ENCODE peak calls at places on chromosome 18, in five cellular contexts. One of them, this sample, is unnamed.

GRCh38 chr18:28193177-28193778 is 16.3 kb upstream of the CDH2 start:
- DNase-seq in progenitor cell of endocrine pancreas: no peak
- DNase-seq in stimulated activated CD8-positive, alpha-beta memory T cell treated with anti-CD3 and anti-CD28 coated beads, Interleukin-7, amount 100 ng/mL, for 48 hours: no peak
- DNase-seq in SK-N-DZ: no peak
- DNase-seq in GM12878: no peak
- DNase-seq in this sample: no peak

GRCh38 chr18:79570266-79571201 is 109.1 kb upstream of the CTDP1 start:
- DNase-seq in progenitor cell of endocrine pancreas: no peak
- DNase-seq in stimulated activated CD8-positive, alpha-beta memory T cell treated with anti-CD3 and anti-CD28 coated beads, Interleukin-7, amount 100 ng/mL, for 48 hours: peak; percentile 20
- DNase-seq in SK-N-DZ: no peak
- DNase-seq in GM12878: no peak
- DNase-seq in this sample: peak; percentile 94

GRCh38 chr18:24805156-24805555 is 344.7 kb downstream of the HRH4 start:
- DNase-seq in progenitor cell of endocrine pancreas: no peak
- DNase-seq in stimulated activated CD8-positive, alpha-beta memory T cell treated with anti-CD3 and anti-CD28 coated beads, Interleukin-7, amount 100 ng/mL, for 48 hours: no peak
- DNase-seq in SK-N-DZ: no peak
- DNase-seq in GM12878: no peak
- DNase-seq in this sample: no peak

GRCh38 chr18:55573386-55573785 is 14.6 kb downstream of the TCF4 start:
- DNase-seq in progenitor cell of endocrine pancreas: no peak
- DNase-seq in stimulated activated CD8-positive, alpha-beta memory T cell treated with anti-CD3 and anti-CD28 coated beads, Interleukin-7, amount 100 ng/mL, for 48 hours: no peak
- DNase-seq in SK-N-DZ: no peak
- DNase-seq in GM12878: no peak
- DNase-seq in this sample: no peak

GRCh38 chr18:79938196-79938595 is 13.3 kb downstream of the SLC66A2 start:
- DNase-seq in progenitor cell of endocrine pancreas: no peak
- DNase-seq in stimulated activated CD8-positive, alpha-beta memory T cell treated with anti-CD3 and anti-CD28 coated beads, Interleukin-7, amount 100 ng/mL, for 48 hours: no peak
- DNase-seq in SK-N-DZ: no peak
- DNase-seq in GM12878: no peak
- DNase-seq in this sample: no peak

GRCh38 chr18:3485153-3486149 is 35.5 kb downstream of the TGIF1 start:
- DNase-seq in progenitor cell of endocrine pancreas: no peak
- DNase-seq in stimulated activated CD8-positive, alpha-beta memory T cell treated with anti-CD3 and anti-CD28 coated beads, Interleukin-7, amount 100 ng/mL, for 48 hours: no peak
- DNase-seq in SK-N-DZ: no peak
- DNase-seq in GM12878: no peak
- DNase-seq in this sample: no peak

GRCh38 chr18:24831871-24832665 is 371.6 kb downstream of the HRH4 start:
- DNase-seq in progenitor cell of endocrine pancreas: peak; percentile 18
- DNase-seq in stimulated activated CD8-positive, alpha-beta memory T cell treated with anti-CD3 and anti-CD28 coated beads, Interleukin-7, amount 100 ng/mL, for 48 hours: no peak
- DNase-seq in SK-N-DZ: no peak
- DNase-seq in GM12878: no peak
- DNase-seq in this sample: no peak

GRCh38 chr18:74128114-74128513 is 19.5 kb downstream of the FBXO15 start:
- DNase-seq in progenitor cell of endocrine pancreas: no peak
- DNase-seq in stimulated activated CD8-positive, alpha-beta memory T cell treated with anti-CD3 and anti-CD28 coated beads, Interleukin-7, amount 100 ng/mL, for 48 hours: no peak
- DNase-seq in SK-N-DZ: no peak
- DNase-seq in GM12878: no peak
- DNase-seq in this sample: no peak

GRCh38 chr18:23977709-23978483 is 36.7 kb upstream of the TTC39C start:
- DNase-seq in progenitor cell of endocrine pancreas: no peak
- DNase-seq in stimulated activated CD8-positive, alpha-beta memory T cell treated with anti-CD3 and anti-CD28 coated beads, Interleukin-7, amount 100 ng/mL, for 48 hours: no peak
- DNase-seq in SK-N-DZ: no peak
- DNase-seq in GM12878: no peak
- DNase-seq in this sample: peak; percentile 3

GRCh38 chr18:48874701-48875162 is 76.0 kb downstream of the SMAD7 start:
- DNase-seq in progenitor cell of endocrine pancreas: no peak
- DNase-seq in stimulated activated CD8-positive, alpha-beta memory T cell treated with anti-CD3 and anti-CD28 coated beads, Interleukin-7, amount 100 ng/mL, for 48 hours: no peak
- DNase-seq in SK-N-DZ: no peak
- DNase-seq in GM12878: no peak
- DNase-seq in this sample: no peak

GRCh38 chr18:58205087-58205779 is 161.2 kb downstream of the NEDD4L start:
- DNase-seq in progenitor cell of endocrine pancreas: no peak
- DNase-seq in stimulated activated CD8-positive, alpha-beta memory T cell treated with anti-CD3 and anti-CD28 coated beads, Interleukin-7, amount 100 ng/mL, for 48 hours: no peak
- DNase-seq in SK-N-DZ: no peak
- DNase-seq in GM12878: no peak
- DNase-seq in this sample: peak; percentile 93

GRCh38 chr18:2411381-2411977 is 159.8 kb downstream of the METTL4 start:
- DNase-seq in progenitor cell of endocrine pancreas: no peak
- DNase-seq in stimulated activated CD8-positive, alpha-beta memory T cell treated with anti-CD3 and anti-CD28 coated beads, Interleukin-7, amount 100 ng/mL, for 48 hours: no peak
- DNase-seq in SK-N-DZ: no peak
- DNase-seq in GM12878: no peak
- DNase-seq in this sample: no peak

GRCh38 chr18:34342960-34343359 is 118.2 kb upstream of the NOL4 start:
- DNase-seq in progenitor cell of endocrine pancreas: no peak
- DNase-seq in stimulated activated CD8-positive, alpha-beta memory T cell treated with anti-CD3 and anti-CD28 coated beads, Interleukin-7, amount 100 ng/mL, for 48 hours: no peak
- DNase-seq in SK-N-DZ: no peak
- DNase-seq in GM12878: no peak
- DNase-seq in this sample: no peak

GRCh38 chr18:2368102-2368501 is 203.2 kb downstream of the METTL4 start:
- DNase-seq in progenitor cell of endocrine pancreas: no peak
- DNase-seq in stimulated activated CD8-positive, alpha-beta memory T cell treated with anti-CD3 and anti-CD28 coated beads, Interleukin-7, amount 100 ng/mL, for 48 hours: no peak
- DNase-seq in SK-N-DZ: no peak
- DNase-seq in GM12878: no peak
- DNase-seq in this sample: no peak

GRCh38 chr18:47912794-47913594 is 17.5 kb downstream of the SMAD2 start:
- DNase-seq in progenitor cell of endocrine pancreas: no peak
- DNase-seq in stimulated activated CD8-positive, alpha-beta memory T cell treated with anti-CD3 and anti-CD28 coated beads, Interleukin-7, amount 100 ng/mL, for 48 hours: no peak
- DNase-seq in SK-N-DZ: no peak
- DNase-seq in GM12878: no peak
- DNase-seq in this sample: peak; percentile 4

GRCh38 chr18:11986061-11986460 is 4.8 kb downstream of the IMPA2 start:
- DNase-seq in progenitor cell of endocrine pancreas: no peak
- DNase-seq in stimulated activated CD8-positive, alpha-beta memory T cell treated with anti-CD3 and anti-CD28 coated beads, Interleukin-7, amount 100 ng/mL, for 48 hours: no peak
- DNase-seq in SK-N-DZ: no peak
- DNase-seq in GM12878: no peak
- DNase-seq in this sample: no peak

GRCh38 chr18:57738078-57738477 is 65.0 kb downstream of the ATP8B1 start:
- DNase-seq in progenitor cell of endocrine pancreas: no peak
- DNase-seq in stimulated activated CD8-positive, alpha-beta memory T cell treated with anti-CD3 and anti-CD28 coated beads, Interleukin-7, amount 100 ng/mL, for 48 hours: no peak
- DNase-seq in SK-N-DZ: no peak
- DNase-seq in GM12878: no peak
- DNase-seq in this sample: no peak

GRCh38 chr18:78780719-78781600 is 198.7 kb upstream of the SALL3 start:
- DNase-seq in progenitor cell of endocrine pancreas: no peak
- DNase-seq in stimulated activated CD8-positive, alpha-beta memory T cell treated with anti-CD3 and anti-CD28 coated beads, Interleukin-7, amount 100 ng/mL, for 48 hours: no peak
- DNase-seq in SK-N-DZ: no peak
- DNase-seq in GM12878: no peak
- DNase-seq in this sample: peak; percentile 53

This sample was measured in osteoblast.